ENCODE peak calls at places on chromosomes 1 and 21, in four cellular contexts. One of them, this sample, is unnamed.

GRCh38 chr1:6485140-6485936 is 6.1 kb downstream of the PLEKHG5 start:
- DNase-seq in NCI-H1105: no peak
- DNase-seq in NCI-H69: peak
- DNase-seq in NCI-H2171 treated with DMSO at 0.1 percent for 48 hours: no peak
- DNase-seq in this sample: no peak

GRCh38 chr1:227192163-227192562 is 126.1 kb downstream of the CDC42BPA start:
- DNase-seq in NCI-H69: peak
- DNase-seq in NCI-H1105: no peak
- DNase-seq in NCI-H2171 treated with DMSO at 0.1 percent for 48 hours: no peak
- DNase-seq in this sample: no peak

GRCh38 chr1:28915036-28915895 is 897 bp downstream of the EPB41 start:
- DNase-seq in NCI-H1105: peak
- DNase-seq in NCI-H2171 treated with DMSO at 0.1 percent for 48 hours: peak
- DNase-seq in NCI-H69: peak
- DNase-seq in this sample: peak

GRCh38 chr1:94863919-94864318 is 43.8 kb downstream of the SLC44A3 start:
- DNase-seq in NCI-H69: no peak
- DNase-seq in NCI-H2171 treated with DMSO at 0.1 percent for 48 hours: no peak
- DNase-seq in NCI-H1105: no peak
- DNase-seq in this sample: no peak

GRCh38 chr1:235093013-235093618 is 35.5 kb downstream of the TOMM20 start:
- DNase-seq in NCI-H2171 treated with DMSO at 0.1 percent for 48 hours: peak
- DNase-seq in NCI-H69: peak
- DNase-seq in NCI-H1105: no peak
- DNase-seq in this sample: peak

GRCh38 chr1:20409017-20409416 is 77.0 kb downstream of the CAMK2N1 start:
- DNase-seq in NCI-H1105: no peak
- DNase-seq in NCI-H2171 treated with DMSO at 0.1 percent for 48 hours: no peak
- DNase-seq in NCI-H69: no peak
- DNase-seq in this sample: no peak

GRCh38 chr1:23718482-23718881 is 24.8 kb upstream of the ELOA start:
- DNase-seq in NCI-H2171 treated with DMSO at 0.1 percent for 48 hours: peak
- DNase-seq in NCI-H69: peak
- DNase-seq in NCI-H1105: peak
- DNase-seq in this sample: no peak

GRCh38 chr1:3367376-3367775 is 87.1 kb upstream of the ARHGEF16 start:
- DNase-seq in NCI-H1105: no peak
- DNase-seq in NCI-H69: no peak
- DNase-seq in NCI-H2171 treated with DMSO at 0.1 percent for 48 hours: no peak
- DNase-seq in this sample: no peak

GRCh38 chr21:29293495-29293894 is 5.2 kb upstream of the BACH1 start:
- DNase-seq in NCI-H1105: no peak
- DNase-seq in NCI-H69: no peak
- DNase-seq in NCI-H2171 treated with DMSO at 0.1 percent for 48 hours: no peak
- DNase-seq in this sample: no peak

GRCh38 chr21:34630536-34631143 is 15.7 kb upstream of the RCAN1 start:
- DNase-seq in NCI-H1105: peak
- DNase-seq in NCI-H2171 treated with DMSO at 0.1 percent for 48 hours: peak
- DNase-seq in NCI-H69: peak
- DNase-seq in this sample: peak

GRCh38 chr1:14894811-14895524 is 258.6 kb upstream of the TMEM51 start:
- DNase-seq in NCI-H2171 treated with DMSO at 0.1 percent for 48 hours: no peak
- DNase-seq in NCI-H69: peak
- DNase-seq in NCI-H1105: peak
- DNase-seq in this sample: no peak

GRCh38 chr1:95640746-95641145 is 406.7 kb downstream of the RWDD3 start:
- DNase-seq in NCI-H1105: peak
- DNase-seq in NCI-H2171 treated with DMSO at 0.1 percent for 48 hours: no peak
- DNase-seq in NCI-H69: peak
- DNase-seq in this sample: peak

GRCh38 chr1:212512731-212513559 is 80.2 kb downstream of the NENF start:
- DNase-seq in NCI-H1105: no peak
- DNase-seq in NCI-H2171 treated with DMSO at 0.1 percent for 48 hours: peak
- DNase-seq in NCI-H69: peak
- DNase-seq in this sample: peak

GRCh38 chr21:44954281-44954771 is 14.5 kb downstream of the SLX9 start:
- DNase-seq in NCI-H69: no peak
- DNase-seq in NCI-H1105: no peak
- DNase-seq in NCI-H2171 treated with DMSO at 0.1 percent for 48 hours: no peak
- DNase-seq in this sample: no peak

GRCh38 chr1:68163220-68163619 is 69.1 kb downstream of the WLS start:
- DNase-seq in NCI-H2171 treated with DMSO at 0.1 percent for 48 hours: no peak
- DNase-seq in NCI-H1105: no peak
- DNase-seq in NCI-H69: no peak
- DNase-seq in this sample: no peak

GRCh38 chr1:171792656-171793055 is 11.2 kb downstream of the METTL13 start:
- DNase-seq in NCI-H69: no peak
- DNase-seq in NCI-H1105: no peak
- DNase-seq in NCI-H2171 treated with DMSO at 0.1 percent for 48 hours: no peak
- DNase-seq in this sample: no peak

GRCh38 chr1:41108696-41109284 is 87.3 kb upstream of the SLFNL1 start:
- DNase-seq in NCI-H1105: no peak
- DNase-seq in NCI-H2171 treated with DMSO at 0.1 percent for 48 hours: no peak
- DNase-seq in NCI-H69: no peak
- DNase-seq in this sample: no peak

GRCh38 chr21:42309753-42310213 is 5.4 kb downstream of the TFF3 start:
- DNase-seq in NCI-H1105: peak
- DNase-seq in NCI-H69: peak
- DNase-seq in NCI-H2171 treated with DMSO at 0.1 percent for 48 hours: no peak
- DNase-seq in this sample: no peak

GRCh38 chr1:174060090-174060489 is 37.9 kb upstream of the RC3H1 start:
- DNase-seq in NCI-H69: no peak
- DNase-seq in NCI-H2171 treated with DMSO at 0.1 percent for 48 hours: no peak
- DNase-seq in NCI-H1105: no peak
- DNase-seq in this sample: no peak

GRCh38 chr21:45109831-45110492 is 35.6 kb downstream of the ADARB1 start:
- DNase-seq in NCI-H2171 treated with DMSO at 0.1 percent for 48 hours: no peak
- DNase-seq in NCI-H1105: no peak
- DNase-seq in NCI-H69: peak
- DNase-seq in this sample: no peak

GRCh38 chr1:161864577-161864976 is 98.5 kb downstream of the ATF6 start:
- DNase-seq in NCI-H2171 treated with DMSO at 0.1 percent for 48 hours: no peak
- DNase-seq in NCI-H69: no peak
- DNase-seq in NCI-H1105: no peak
- DNase-seq in this sample: no peak

GRCh38 chr1:153679337-153680119 is 1.0 kb downstream of the NPR1 start:
- DNase-seq in NCI-H69: peak
- DNase-seq in NCI-H1105: no peak
- DNase-seq in NCI-H2171 treated with DMSO at 0.1 percent for 48 hours: no peak
- DNase-seq in this sample: no peak

GRCh38 chr1:22484741-22485140 is 33.1 kb downstream of the ZBTB40 start:
- DNase-seq in NCI-H1105: no peak
- DNase-seq in NCI-H2171 treated with DMSO at 0.1 percent for 48 hours: no peak
- DNase-seq in NCI-H69: no peak
- DNase-seq in this sample: no peak

GRCh38 chr1:25095635-25096200 is 136.6 kb downstream of the SYF2 start:
- DNase-seq in NCI-H1105: no peak
- DNase-seq in NCI-H69: no peak
- DNase-seq in NCI-H2171 treated with DMSO at 0.1 percent for 48 hours: no peak
- DNase-seq in this sample: no peak

GRCh38 chr1:147665521-147665920 is 4.8 kb downstream of the ACP6 start:
- DNase-seq in NCI-H69: no peak
- DNase-seq in NCI-H2171 treated with DMSO at 0.1 percent for 48 hours: no peak
- DNase-seq in NCI-H1105: no peak
- DNase-seq in this sample: no peak

GRCh38 chr1:48697066-48697707 is 79.5 kb downstream of the BEND5 start:
- DNase-seq in NCI-H2171 treated with DMSO at 0.1 percent for 48 hours: peak
- DNase-seq in NCI-H69: peak
- DNase-seq in NCI-H1105: peak
- DNase-seq in this sample: no peak

GRCh38 chr1:6672558-6672957 is 29.1 kb downstream of the DNAJC11 start:
- DNase-seq in NCI-H69: no peak
- DNase-seq in NCI-H1105: no peak
- DNase-seq in NCI-H2171 treated with DMSO at 0.1 percent for 48 hours: no peak
- DNase-seq in this sample: no peak

GRCh38 chr21:29342394-29342957 is 43.8 kb downstream of the BACH1 start:
- DNase-seq in NCI-H69: peak
- DNase-seq in NCI-H1105: no peak
- DNase-seq in NCI-H2171 treated with DMSO at 0.1 percent for 48 hours: peak
- DNase-seq in this sample: no peak